ENCODE peak calls at places on chromosomes 13 and 19, in nine cellular contexts. D, P, Q, S, Z, B, J, U and E are unnamed samples.

GRCh38 chr13:27619711-27620376 is 485 bp downstream of the LNX2 start:
- DNase-seq in D (peak; percentile 65), P (peak; percentile 38), Q (peak; percentile 43), S (peak; percentile 27), Z (peak; percentile 33), B (no peak), J (peak; percentile 42), U (peak; percentile 15), E (no peak)

GRCh38 chr13:27481766-27482165 is 31.4 kb upstream of the MTIF3 start:
- DNase-seq in D (no peak), P (peak; percentile 84), Q (peak; percentile 90), S (no peak), Z (peak; percentile 17), B (peak; percentile 88), J (no peak), U (no peak), E (peak; percentile 73)

GRCh38 chr13:25143693-25144092 is 28.4 kb downstream of the AMER2 start:
- DNase-seq in D (no peak), P (no peak), Q (no peak), S (no peak), Z (no peak), B (no peak), J (no peak), U (no peak), E (no peak)

GRCh38 chr19:52638601-52639000 is 446 bp upstream of the ZNF83 start:
- DNase-seq in D (no peak), P (peak; percentile 24), Q (peak; percentile 40), S (peak; percentile 17), Z (peak; percentile 50), B (no peak), J (peak; percentile 74), U (no peak), E (no peak)

GRCh38 chr19:45076029-45076850 is at the start of gene ZNF296:
- DNase-seq in D (peak; percentile 85), P (peak; percentile 70), Q (peak; percentile 92), S (peak; percentile 59), Z (peak; percentile 75), B (peak; percentile 91), J (peak; percentile 25), U (peak; percentile 41), E (peak; percentile 93)

GRCh38 chr13:23558675-23559536 is 11.3 kb upstream of the TNFRSF19 start:
- DNase-seq in D (no peak), P (peak; percentile 46), Q (peak; percentile 33), S (peak; percentile 49), Z (peak; percentile 80), B (no peak), J (peak; percentile 92), U (peak; percentile 45), E (peak; percentile 74)

GRCh38 chr13:67230243-67230773 is at the start of gene PCDH9:
- DNase-seq in D (peak; percentile 84), P (peak; percentile 98), Q (peak; percentile 96), S (peak; percentile 96), Z (peak; percentile 96), B (peak; percentile 97), J (peak; percentile 99), U (peak; percentile 95), E (peak; percentile 96)

GRCh38 chr13:73702419-73703071 is 431.7 kb downstream of the KLF12 start:
- DNase-seq in D (peak; percentile 43), P (no peak), Q (peak; percentile 21), S (no peak), Z (no peak), B (no peak), J (peak; percentile 20), U (no peak), E (no peak)

GRCh38 chr19:36207605-36208252 is 6.7 kb downstream of the ZNF565 start:
- DNase-seq in D (no peak), P (no peak), Q (no peak), S (no peak), Z (no peak), B (no peak), J (no peak), U (no peak), E (no peak)

GRCh38 chr19:4375620-4376228 is 24.6 kb downstream of the SH3GL1 start:
- DNase-seq in D (no peak), P (no peak), Q (peak; percentile 64), S (peak; percentile 36), Z (peak; percentile 65), B (no peak), J (peak; percentile 76), U (no peak), E (no peak)

GRCh38 chr13:99886706-99887105 is 84.9 kb downstream of the ZIC5 start:
- DNase-seq in D (no peak), P (no peak), Q (no peak), S (no peak), Z (no peak), B (no peak), J (peak; percentile 3), U (no peak), E (no peak)

GRCh38 chr19:57465680-57466381 is 8.9 kb upstream of the VN1R1 start:
- DNase-seq in D (no peak), P (no peak), Q (peak; percentile 82), S (no peak), Z (no peak), B (no peak), J (no peak), U (no peak), E (no peak)

GRCh38 chr13:97224544-97225324 is 2.6 kb downstream of the MBNL2 start:
- DNase-seq in D (peak; percentile 63), P (no peak), Q (peak; percentile 69), S (no peak), Z (no peak), B (no peak), J (peak; percentile 51), U (no peak), E (no peak)

GRCh38 chr19:10292206-10292788 is 2.5 kb downstream of the ICAM5 start:
- DNase-seq in D (peak; percentile 78), P (peak; percentile 78), Q (peak; percentile 98), S (peak; percentile 64), Z (peak; percentile 85), B (peak; percentile 96), J (no peak), U (peak; percentile 47), E (peak; percentile 96)

GRCh38 chr13:113489549-113490495 is 689 bp downstream of the DCUN1D2 start:
- DNase-seq in D (peak; percentile 56), P (peak; percentile 50), Q (peak; percentile 54), S (peak; percentile 35), Z (peak; percentile 46), B (no peak), J (peak; percentile 48), U (no peak), E (no peak)

GRCh38 chr13:113952983-113953520 is 20.8 kb downstream of the C13orf46 start:
- DNase-seq in D (no peak), P (no peak), Q (no peak), S (no peak), Z (peak; percentile 13), B (no peak), J (no peak), U (no peak), E (no peak)

GRCh38 chr13:51590966-51591627 is 6.8 kb downstream of the WDFY2 start:
- DNase-seq in D (no peak), P (peak; percentile 44), Q (peak; percentile 33), S (peak; percentile 14), Z (no peak), B (no peak), J (peak; percentile 80), U (no peak), E (no peak)
- H3K4me1 ChIP-seq in D (peaks cover 11% of the 10 kb centered on the region), P (peaks cover 52% of the 10 kb centered on the region), Q (peaks cover 78% of the 10 kb centered on the region), S (peaks cover 22% of the 10 kb centered on the region), Z (no peaks in the 10 kb centered on the region), B (peaks cover 18% of the 10 kb centered on the region), J (peaks cover 20% of the 10 kb centered on the region), U (peaks cover 58% of the 10 kb centered on the region), E (peaks cover 29% of the 10 kb centered on the region)

GRCh38 chr13:32390048-32390447 is 37.9 kb downstream of the N4BP2L1 start:
- DNase-seq in D (no peak), P (no peak), Q (no peak), S (no peak), Z (no peak), B (no peak), J (no peak), U (no peak), E (no peak)

GRCh38 chr13:32390484-32390883 is 37.4 kb downstream of the N4BP2L1 start:
- DNase-seq in D (no peak), P (no peak), Q (no peak), S (no peak), Z (no peak), B (no peak), J (no peak), U (no peak), E (no peak)

GRCh38 chr13:32385369-32385768 is 42.6 kb downstream of the N4BP2L1 start:
- DNase-seq in D (no peak), P (no peak), Q (no peak), S (no peak), Z (no peak), B (no peak), J (no peak), U (no peak), E (no peak)

DNA sequence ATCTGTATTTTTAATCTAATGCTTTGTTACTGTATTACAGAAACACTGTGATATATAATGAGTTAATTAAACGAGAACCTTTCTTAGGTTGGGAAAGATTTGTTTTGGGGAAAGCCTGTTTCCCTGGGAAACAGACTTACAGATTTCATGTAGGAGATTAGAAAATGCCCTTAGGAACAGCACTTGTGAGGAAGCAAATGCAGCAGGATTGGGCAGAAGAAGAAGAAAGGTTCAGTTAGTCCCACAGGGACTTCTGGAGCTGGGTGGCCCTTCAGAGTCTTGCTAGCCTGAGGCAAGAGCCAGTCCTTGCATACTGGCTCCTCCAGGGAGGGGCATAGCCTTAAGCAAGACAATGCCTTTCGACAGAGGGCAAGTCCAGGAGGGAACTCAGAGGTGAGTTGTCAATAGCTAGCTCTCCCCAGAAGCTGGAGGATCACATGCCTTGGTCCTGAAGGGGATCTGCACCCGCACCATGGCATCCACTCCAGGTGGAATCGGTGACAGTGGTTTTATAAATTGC is 36.8 kb downstream of the N4BP2L1 start:
- DNase-seq in D (no peak), P (no peak), Q (peak; percentile 79), S (no peak), Z (no peak), B (peak; percentile 80), J (no peak), U (no peak), E (no peak)
- H3K27ac ChIP-seq in D (no peak overlapping the region), P (no peak overlapping the region), Q (peak overlapping the region; percentile 12), S (no peak overlapping the region), Z (no peak overlapping the region), B (no peak overlapping the region), J (no peak overlapping the region), U (no peak overlapping the region), E (no peak overlapping the region)

DNA sequence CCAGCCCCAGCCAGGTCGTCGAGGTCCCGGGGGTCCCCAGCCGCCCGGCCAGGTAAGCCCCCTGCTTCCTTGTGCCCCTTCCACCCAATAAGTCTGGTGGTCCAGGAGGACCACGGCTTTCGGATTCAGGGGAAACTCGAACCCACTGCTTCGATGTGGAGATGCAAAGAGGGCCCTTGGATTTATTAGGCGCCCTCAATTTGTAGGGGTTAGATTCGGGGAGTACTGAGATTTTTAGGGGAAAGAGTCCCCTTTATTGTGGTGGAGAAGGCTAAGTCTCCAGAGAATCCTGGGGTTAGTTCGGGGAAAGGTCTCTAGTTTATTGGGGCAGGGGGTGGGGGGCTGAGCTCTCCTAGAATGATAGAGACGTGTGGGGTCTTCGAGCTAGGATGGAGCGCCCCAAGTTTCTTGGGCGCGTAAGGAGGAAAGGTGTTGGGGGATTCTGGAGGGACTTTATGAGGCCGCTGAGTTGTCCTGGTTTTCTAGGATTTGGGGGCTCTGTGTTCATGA is 3.8 kb upstream of the LTBP4 start:
- DNase-seq in D (peak; percentile 36), P (no peak), Q (no peak), S (no peak), Z (no peak), B (no peak), J (no peak), U (no peak), E (no peak)
- H3K27me3 ChIP-seq in D (peaks cover 42% of the 10 kb centered on the region), P (no peaks in the 10 kb centered on the region), Q (peaks cover 68% of the 10 kb centered on the region), S (peaks cover 28% of the 10 kb centered on the region), Z (no peaks in the 10 kb centered on the region), B (peaks cover 10% of the 10 kb centered on the region), J (peaks cover 2% of the 10 kb centered on the region), U (peaks cover 31% of the 10 kb centered on the region), E (peaks cover 49% of the 10 kb centered on the region)

GRCh38 chr19:29670255-29670654 is 5.0 kb downstream of the PLEKHF1 start:
- DNase-seq in D (no peak), P (no peak), Q (no peak), S (no peak), Z (no peak), B (no peak), J (no peak), U (no peak), E (no peak)
- H3K4me1 ChIP-seq in D (peaks cover 86% of the 10 kb centered on the region), P (peaks cover 39% of the 10 kb centered on the region), Q (peaks cover 10% of the 10 kb centered on the region), S (peaks cover 24% of the 10 kb centered on the region), Z (peaks cover 13% of the 10 kb centered on the region), B (peaks cover 8% of the 10 kb centered on the region), J (peaks cover 18% of the 10 kb centered on the region), U (peaks cover 87% of the 10 kb centered on the region), E (peaks cover 51% of the 10 kb centered on the region)